ENCODE peak calls at places on chromosome 9, in nine cellular contexts. L is stimulated activated CD4-positive, alpha-beta T cell treated with anti-CD3 and anti-CD28 coated beads, Interleukin-4, amount 100 ng/mL, for 24 hours; F is left ventricle myocardium inferior; Q is PC-3; J is adrenal gland; P is activated CD4-positive, alpha-beta T cell treated with anti-CD3 and anti-CD28 coated beads, Interleukin-2, amount 50 U/mL, for 4 hours; O is OCI-LY7; M is nephron progenitor cell; A is effector memory CD8-positive, alpha-beta T cell. B is an unnamed sample.

GRCh38 chr9:114285166-114285867 is 37.6 kb upstream of the ORM1 start:
- DNase-seq in L (no peak), F (peak), Q (peak), J (peak), P (no peak), O (no peak), M (peak), A (no peak), B (no peak)

GRCh38 chr9:132504452-132504851 is 78.0 kb upstream of the BARHL1 start:
- DNase-seq in L (no peak), F (no peak), Q (no peak), J (no peak), P (no peak), O (no peak), M (no peak), A (no peak), B (no peak)

GRCh38 chr9:89756891-89757537 is 152.2 kb downstream of the GADD45G start:
- DNase-seq in L (no peak), F (peak), Q (no peak), J (peak), P (no peak), O (no peak), M (no peak), A (no peak), B (no peak)

GRCh38 chr9:123647145-123647544 is 282.8 kb downstream of the DENND1A start:
- DNase-seq in L (no peak), F (no peak), Q (no peak), J (no peak), P (no peak), O (no peak), M (no peak), A (no peak), B (no peak)

GRCh38 chr9:1709347-1709746 is 305.8 kb upstream of the SMARCA2 start:
- DNase-seq in L (no peak), F (no peak), Q (peak), J (no peak), P (no peak), O (peak), M (no peak), A (no peak), B (peak)

GRCh38 chr9:88161144-88161543 is 22.9 kb upstream of the SPATA31C2 start:
- DNase-seq in L (no peak), F (no peak), Q (no peak), J (no peak), P (no peak), O (no peak), M (no peak), A (no peak), B (no peak)

GRCh38 chr9:135809166-135809565 is 98.2 kb downstream of the CAMSAP1 start:
- DNase-seq in L (no peak), F (no peak), Q (no peak), J (no peak), P (no peak), O (no peak), M (no peak), A (no peak), B (no peak)

GRCh38 chr9:128243486-128244415 is 32.1 kb downstream of the GOLGA2 start:
- DNase-seq in L (no peak), F (peak), Q (no peak), J (no peak), P (no peak), O (no peak), M (no peak), A (no peak), B (no peak)

GRCh38 chr9:23582836-23583235 is 243.2 kb downstream of the ELAVL2 start:
- DNase-seq in L (no peak), F (no peak), Q (peak), J (no peak), P (no peak), O (no peak), M (no peak), A (no peak), B (no peak)

GRCh38 chr9:118121361-118121760 is 417.2 kb downstream of the TLR4 start:
- DNase-seq in L (no peak), F (no peak), Q (no peak), J (no peak), P (no peak), O (no peak), M (no peak), A (no peak), B (no peak)

GRCh38 chr9:120937596-120937995 is 11.0 kb upstream of the TRAF1 start:
- DNase-seq in L (no peak), F (no peak), Q (no peak), J (no peak), P (no peak), O (no peak), M (no peak), A (no peak), B (no peak)

GRCh38 chr9:123073441-123073840 is 40.0 kb downstream of the GPR21 start:
- DNase-seq in L (no peak), F (no peak), Q (no peak), J (no peak), P (no peak), O (no peak), M (no peak), A (no peak), B (no peak)

GRCh38 chr9:135992486-135993408 is 31.6 kb upstream of the UBAC1 start:
- DNase-seq in L (peak), F (peak), Q (peak), J (peak), P (no peak), O (peak), M (peak), A (peak), B (peak)

GRCh38 chr9:81999806-82000205 is 11.2 kb downstream of the SPATA31D1 start:
- DNase-seq in L (no peak), F (no peak), Q (no peak), J (peak), P (no peak), O (no peak), M (no peak), A (no peak), B (peak)

GRCh38 chr9:130782883-130783537 is 52.0 kb upstream of the ABL1 start:
- DNase-seq in L (no peak), F (no peak), Q (no peak), J (no peak), P (no peak), O (no peak), M (no peak), A (no peak), B (no peak)

B was measured in DMS53.